ENCODE peak calls at places on chromosomes 4 and X, in four cellular contexts. X is fibroblast of mammary gland, D is kidney epithelial cell, S is fibroblast of lung. V is an unnamed sample.

GRCh38 chr4:124265701-124266100 is 446.8 kb downstream of the ANKRD50 start:
- DNase-seq in S (peak), D (no peak), X (peak), V (no peak)

GRCh38 chrX:109704563-109704962 is 28.5 kb downstream of the ACSL4 start:
- DNase-seq in X (no peak), S (no peak), D (no peak), V (no peak)

GRCh38 chr4:28548549-28548948 is 1687.9 kb downstream of the STIM2 start:
- DNase-seq in X (no peak), S (no peak), D (no peak), V (peak)

GRCh38 chr4:125231661-125232060 is 83.1 kb upstream of the FAT4 start:
- DNase-seq in D (no peak), X (no peak), S (no peak), V (no peak)

GRCh38 chr4:41427306-41427882 is 110.6 kb upstream of the LIMCH1 start:
- DNase-seq in D (no peak), X (no peak), S (no peak), V (no peak)

GRCh38 chrX:40299028-40299479 is 201.3 kb upstream of the BCOR start:
- DNase-seq in D (no peak), X (no peak), S (no peak), V (peak)

GRCh38 chrX:2423293-2423692 is 77.5 kb downstream of the DHRSX start:
- DNase-seq in S (peak), X (peak), D (no peak), V (no peak)

GRCh38 chrX:46575991-46576392 is 2.4 kb downstream of the CHST7 start:
- DNase-seq in X (peak), S (peak), D (no peak), V (no peak)

GRCh38 chr4:123244233-123244632 is 152.4 kb upstream of the SPRY1 start:
- DNase-seq in S (no peak), D (no peak), X (peak), V (no peak)

GRCh38 chr4:26786916-26787315 is 73.7 kb upstream of the STIM2 start:
- DNase-seq in D (no peak), S (no peak), X (no peak), V (no peak)

GRCh38 chrX:71919436-71919835 is 8.8 kb downstream of the NHSL2 start:
- DNase-seq in X (no peak), D (no peak), S (peak), V (no peak)

GRCh38 chr4:24001945-24002640 is 112.2 kb upstream of the PPARGC1A start:
- DNase-seq in S (peak), D (no peak), X (peak), V (no peak)

GRCh38 chr4:70765368-70765767 is 43.6 kb downstream of the RUFY3 start:
- DNase-seq in S (no peak), X (no peak), D (no peak), V (no peak)

GRCh38 chr4:158811704-158812103 is 42.9 kb downstream of the FNIP2 start:
- DNase-seq in D (no peak), S (no peak), X (no peak), V (no peak)

GRCh38 chrX:77749695-77750094 is 36.3 kb downstream of the ATRX start:
- DNase-seq in D (peak), X (peak), S (peak), V (no peak)

GRCh38 chr4:78951862-78952472 is 12.7 kb upstream of the PAQR3 start:
- DNase-seq in X (peak), D (no peak), S (peak), V (no peak)

GRCh38 chr4:8688908-8689445 is 96.4 kb downstream of the CPZ start:
- DNase-seq in X (no peak), D (no peak), S (no peak), V (no peak)

DNA sequence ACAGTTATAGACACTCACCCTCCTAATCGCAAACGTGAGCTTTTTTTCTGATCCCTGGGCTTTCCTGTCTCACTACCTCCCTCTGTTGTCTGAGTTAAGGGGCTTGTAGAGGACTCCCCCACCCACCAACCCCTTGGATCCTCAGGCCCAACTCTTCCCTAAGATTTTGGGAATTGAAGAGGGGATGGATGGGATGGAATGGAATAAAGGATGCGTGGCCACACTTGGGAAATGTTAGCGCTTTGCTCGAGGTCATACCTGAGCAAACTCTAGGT is 1.5 kb downstream of the CNKSR2 start:
- DNase-seq in S (no peak), D (no peak), X (no peak), V (peak)
- TF ChIP-seq CTCF in S (peak), D (no peak), X (no peak), V (peak)

GRCh38 chr4:6391186-6391851 is 81.1 kb downstream of the PPP2R2C start:
- DNase-seq in D (no peak), S (no peak), X (no peak), V (no peak)

GRCh38 chr4:6393066-6393465 is 79.3 kb downstream of the PPP2R2C start:
- DNase-seq in X (no peak), S (no peak), D (no peak), V (no peak)

GRCh38 chr4:6390357-6390756 is 82.1 kb downstream of the PPP2R2C start:
- DNase-seq in S (no peak), D (no peak), X (no peak), V (no peak)

GRCh38 chr4:6392407-6392806 is 80.0 kb downstream of the PPP2R2C start:
- DNase-seq in X (no peak), S (no peak), D (no peak), V (no peak)

DNA sequence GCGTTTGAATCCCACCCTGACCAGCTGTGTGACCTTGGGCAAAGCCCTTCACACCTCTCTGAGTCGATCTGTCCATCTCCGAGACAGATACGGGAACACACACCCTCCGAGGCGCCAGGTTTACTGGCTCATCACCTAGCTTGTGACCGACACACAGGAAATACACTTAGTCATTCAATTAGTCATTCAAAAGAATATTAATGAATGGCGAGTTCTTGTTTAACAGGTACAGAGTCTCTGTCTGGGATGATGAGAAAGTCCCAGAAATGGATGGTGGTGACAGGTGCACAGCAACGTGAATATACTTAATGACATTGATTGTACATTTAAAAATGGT is 80.6 kb downstream of the PPP2R2C start:
- DNase-seq in S (no peak), D (no peak), X (no peak), V (no peak)
- H3K4me3 ChIP-seq in S (no peak), D (no peak), X (no peak), V (no peak)

GRCh38 chrX:81280148-81280547 is 78.2 kb downstream of the SH3BGRL start:
- DNase-seq in S (no peak), X (peak), D (no peak), V (peak)
- TF ChIP-seq CTCF in S (no peak), X (peak), D (no peak), V (peak)

DNA sequence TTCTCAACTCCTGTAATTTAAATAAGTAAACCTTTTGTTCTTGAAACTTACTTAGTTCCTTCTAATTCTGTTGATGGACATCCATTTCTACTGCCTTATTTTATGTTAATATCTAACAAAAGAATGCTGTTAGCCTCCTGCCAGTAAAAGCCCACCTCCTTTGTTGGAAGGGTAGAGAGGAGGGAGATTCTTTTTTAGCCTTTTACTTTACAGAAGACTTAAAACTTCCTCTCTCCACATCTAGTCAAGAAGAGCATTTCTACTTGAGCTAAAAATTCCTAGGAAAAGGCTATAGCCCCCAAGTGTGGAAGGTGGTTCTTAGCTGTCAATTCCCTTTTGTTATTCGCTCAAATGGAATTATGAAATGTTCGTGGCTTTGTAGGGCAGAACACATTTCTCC is 118.7 kb downstream of the ZIC3 start:
- DNase-seq in D (no peak), X (no peak), S (no peak), V (no peak)
- H3K4me3 ChIP-seq in D (no peak), X (no peak), S (no peak), V (no peak)

GRCh38 chr4:141371206-141371605 is 150.5 kb downstream of the ZNF330 start:
- DNase-seq in D (no peak), X (no peak), S (peak), V (no peak)

GRCh38 chr4:141376769-141377168 is 156.1 kb downstream of the ZNF330 start:
- DNase-seq in D (no peak), S (no peak), X (no peak), V (no peak)

DNA sequence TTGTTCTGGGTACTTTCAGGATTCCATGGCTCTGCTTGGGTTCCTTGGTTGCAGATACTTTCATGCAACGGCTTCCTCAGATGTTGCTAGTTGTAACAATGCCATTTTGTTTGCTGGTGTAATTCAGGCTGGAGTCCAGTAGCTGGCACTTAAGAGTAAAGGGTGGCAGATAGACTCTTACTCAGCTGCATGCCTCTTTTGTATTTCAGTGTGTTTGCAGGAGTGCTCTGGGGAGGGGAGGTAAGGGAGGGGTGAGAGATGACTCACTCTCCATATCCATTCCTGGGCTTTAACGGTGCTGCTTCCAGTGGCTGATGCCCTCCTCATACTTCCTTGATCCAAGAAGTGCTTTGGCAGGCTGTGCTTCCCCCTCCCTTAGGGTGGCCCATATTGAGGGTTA is 155.2 kb downstream of the ZNF330 start:
- DNase-seq in D (peak), S (peak), X (peak), V (peak)
- TF ChIP-seq CTCF in D (peak), S (peak), X (peak), V (no peak)

GRCh38 chr4:84800256-84800655 is 166.2 kb downstream of the WDFY3 start:
- DNase-seq in S (peak), D (no peak), X (peak), V (no peak)

GRCh38 chr4:84808332-84808731 is 158.2 kb downstream of the WDFY3 start:
- DNase-seq in S (no peak), X (no peak), D (no peak), V (no peak)

GRCh38 chr4:84803121-84803520 is 163.4 kb downstream of the WDFY3 start:
- DNase-seq in S (no peak), D (no peak), X (no peak), V (no peak)

GRCh38 chr4:84803720-84804119 is 162.8 kb downstream of the WDFY3 start:
- DNase-seq in S (peak), D (no peak), X (peak), V (no peak)

DNA sequence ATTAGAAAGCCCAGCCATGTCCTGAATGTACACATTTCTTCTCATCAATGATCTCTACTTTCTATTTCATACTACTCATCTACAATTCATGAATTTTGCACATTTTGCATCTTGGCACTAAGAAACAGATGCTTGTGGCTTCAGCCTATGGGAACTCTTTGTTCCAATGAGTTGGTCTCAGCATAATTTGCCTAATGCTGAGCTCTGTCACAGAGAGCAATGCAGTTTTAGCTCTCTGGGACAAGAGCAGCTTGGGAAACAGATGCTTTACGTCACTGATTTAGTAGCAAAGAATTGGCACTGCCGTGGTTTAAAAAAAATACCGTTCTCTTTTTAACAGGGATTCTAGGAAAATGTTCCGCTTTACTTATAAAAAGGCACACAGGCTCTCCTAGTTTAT is 162.4 kb downstream of the WDFY3 start:
- DNase-seq in D (no peak), X (peak), S (peak), V (no peak)
- H3K4me3 ChIP-seq in D (no peak), X (no peak), S (peak), V (no peak)

GRCh38 chrX:121323337-121323736 is 275.9 kb downstream of the GLUD2 start:
- DNase-seq in S (no peak), X (no peak), D (no peak), V (no peak)

GRCh38 chrX:121322159-121322558 is 274.7 kb downstream of the GLUD2 start:
- DNase-seq in D (no peak), X (peak), S (no peak), V (no peak)
- TF ChIP-seq CTCF in D (peak), X (peak), S (no peak), V (peak)

DNA sequence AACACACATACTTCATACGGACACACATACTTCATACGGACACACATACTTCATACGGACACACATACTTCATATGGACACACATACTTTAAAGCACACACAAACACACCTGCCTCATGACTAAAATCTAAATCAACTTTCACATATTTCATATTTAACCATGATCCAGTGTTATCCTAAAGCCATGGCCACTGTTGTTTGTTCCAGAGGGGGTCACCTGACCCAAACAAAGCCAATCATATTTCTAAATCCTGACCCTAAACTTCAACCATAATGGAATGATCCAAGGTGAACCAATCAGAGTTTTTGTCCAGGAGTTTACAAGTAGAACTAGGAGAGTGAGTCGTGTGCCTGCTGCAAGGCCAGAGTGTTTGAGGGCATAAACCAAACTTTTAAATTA is 97.2 kb upstream of the KIT start:
- DNase-seq in S (no peak), X (no peak), D (no peak), V (no peak)
- H3K4me3 ChIP-seq in S (no peak), X (no peak), D (no peak), V (no peak)